ENCODE peak calls at places on chromosomes 12 and 14, in nine cellular contexts. W, O, C, T, F, A, K, S and H are unnamed samples.

GRCh38 chr12:128707488-128707887 is 116.3 kb downstream of the SLC15A4 start:
- DNase-seq in W (no peak), O (no peak), C (no peak), T (no peak), F (no peak), A (no peak), K (no peak), S (no peak), H (no peak)

GRCh38 chr14:34682787-34683321 is 31.5 kb downstream of the CFL2 start:
- DNase-seq in W (no peak), O (no peak), C (no peak), T (no peak), F (no peak), A (no peak), K (no peak), S (no peak), H (no peak)

GRCh38 chr12:53287741-53288216 is 7.6 kb upstream of the PFDN5 start:
- DNase-seq in W (peak), O (peak), C (peak), T (peak), F (peak), A (peak), K (peak), S (peak), H (peak)

GRCh38 chr12:109098142-109098652 is 800 bp downstream of the UNG start:
- DNase-seq in W (peak), O (peak), C (no peak), T (peak), F (no peak), A (peak), K (no peak), S (peak), H (peak)

GRCh38 chr14:101992708-101993107 is 28.3 kb downstream of the DYNC1H1 start:
- DNase-seq in W (no peak), O (no peak), C (no peak), T (no peak), F (no peak), A (no peak), K (no peak), S (no peak), H (no peak)

GRCh38 chr12:104582739-104583138 is 126.0 kb downstream of the CHST11 start:
- DNase-seq in W (no peak), O (no peak), C (no peak), T (no peak), F (no peak), A (no peak), K (no peak), S (no peak), H (no peak)

GRCh38 chr14:86153480-86153879 is 623.5 kb downstream of the FLRT2 start:
- DNase-seq in W (no peak), O (no peak), C (no peak), T (no peak), F (no peak), A (no peak), K (no peak), S (no peak), H (no peak)

GRCh38 chr12:109888179-109889020 is 8.1 kb upstream of the GLTP start:
- DNase-seq in W (no peak), O (no peak), C (no peak), T (no peak), F (peak), A (no peak), K (peak), S (no peak), H (no peak)

GRCh38 chr12:67705394-67706370 is 57.1 kb downstream of the DYRK2 start:
- DNase-seq in W (no peak), O (no peak), C (no peak), T (no peak), F (no peak), A (no peak), K (peak), S (no peak), H (no peak)

GRCh38 chr12:42238240-42239140 is at the start of gene YAF2:
- DNase-seq in W (peak), O (peak), C (peak), T (peak), F (peak), A (peak), K (peak), S (peak), H (peak)

GRCh38 chr12:3353621-3354020 is 137.4 kb upstream of the PRMT8 start:
- DNase-seq in W (no peak), O (no peak), C (no peak), T (no peak), F (no peak), A (peak), K (no peak), S (no peak), H (no peak)

GRCh38 chr12:127245437-127245836 is 1021.5 kb upstream of the TMEM132C start:
- DNase-seq in W (no peak), O (no peak), C (no peak), T (no peak), F (no peak), A (no peak), K (no peak), S (no peak), H (no peak)

GRCh38 chr12:52285172-52285745 is 6.1 kb downstream of the KRT81 start:
- DNase-seq in W (no peak), O (no peak), C (no peak), T (no peak), F (no peak), A (no peak), K (peak), S (no peak), H (no peak)

GRCh38 chr14:31955941-31956579 is 121.0 kb upstream of the ARHGAP5 start:
- DNase-seq in W (no peak), O (no peak), C (no peak), T (no peak), F (no peak), A (no peak), K (peak), S (no peak), H (no peak)

GRCh38 chr12:111686574-111687105 is 787 bp downstream of the ACAD10 start:
- DNase-seq in W (no peak), O (no peak), C (no peak), T (no peak), F (no peak), A (no peak), K (peak), S (no peak), H (no peak)

GRCh38 chr12:83468988-83469908 is 782.5 kb downstream of the TMTC2 start:
- DNase-seq in W (no peak), O (no peak), C (no peak), T (no peak), F (no peak), A (no peak), K (no peak), S (no peak), H (no peak)

GRCh38 chr14:69423279-69423678 is 24.8 kb downstream of the SLC39A9 start:
- DNase-seq in W (no peak), O (no peak), C (no peak), T (no peak), F (no peak), A (no peak), K (no peak), S (no peak), H (no peak)

GRCh38 chr12:104975621-104976343 is 10.3 kb upstream of the NOPCHAP1 start:
- DNase-seq in W (no peak), O (no peak), C (no peak), T (no peak), F (no peak), A (no peak), K (no peak), S (no peak), H (no peak)

GRCh38 chr12:4084631-4085030 is 188.9 kb upstream of the CCND2 start:
- DNase-seq in W (no peak), O (no peak), C (no peak), T (peak), F (no peak), A (no peak), K (no peak), S (peak), H (no peak)

GRCh38 chr14:68874746-68875155 is 81.9 kb upstream of the ZFP36L1 start:
- DNase-seq in W (no peak), O (peak), C (no peak), T (no peak), F (no peak), A (no peak), K (no peak), S (no peak), H (no peak)

GRCh38 chr12:53739285-53740129 is 12.3 kb upstream of the CALCOCO1 start:
- DNase-seq in W (no peak), O (no peak), C (no peak), T (no peak), F (no peak), A (no peak), K (no peak), S (no peak), H (no peak)

GRCh38 chr14:70724061-70724596 is 82.4 kb downstream of the TTC9 start:
- DNase-seq in W (no peak), O (no peak), C (no peak), T (no peak), F (no peak), A (no peak), K (no peak), S (no peak), H (no peak)

GRCh38 chr12:19779393-19780056 is 340.2 kb downstream of the AEBP2 start:
- DNase-seq in W (peak), O (no peak), C (no peak), T (peak), F (no peak), A (no peak), K (no peak), S (no peak), H (peak)

GRCh38 chr12:96195845-96196451 is 1.8 kb downstream of the ELK3 start:
- DNase-seq in W (no peak), O (no peak), C (no peak), T (peak), F (no peak), A (no peak), K (peak), S (no peak), H (no peak)

GRCh38 chr12:40107803-40108620 is 2.1 kb upstream of the SLC2A13 start:
- DNase-seq in W (no peak), O (no peak), C (no peak), T (peak), F (no peak), A (no peak), K (no peak), S (no peak), H (no peak)

GRCh38 chr12:93461503-93461902 is 5.8 kb upstream of the MRPL42 start:
- DNase-seq in W (no peak), O (no peak), C (no peak), T (peak), F (no peak), A (no peak), K (peak), S (no peak), H (no peak)

GRCh38 chr12:93467351-93468007 is at the start of gene MRPL42:
- DNase-seq in W (peak), O (peak), C (peak), T (peak), F (peak), A (peak), K (peak), S (peak), H (peak)

GRCh38 chr12:93468008-93468371 is 676 bp downstream of the MRPL42 start:
- DNase-seq in W (no peak), O (no peak), C (no peak), T (no peak), F (no peak), A (no peak), K (no peak), S (no peak), H (no peak)

GRCh38 chr12:93469386-93469785 is 2.1 kb downstream of the MRPL42 start:
- DNase-seq in W (no peak), O (no peak), C (no peak), T (no peak), F (no peak), A (no peak), K (no peak), S (no peak), H (no peak)

DNA sequence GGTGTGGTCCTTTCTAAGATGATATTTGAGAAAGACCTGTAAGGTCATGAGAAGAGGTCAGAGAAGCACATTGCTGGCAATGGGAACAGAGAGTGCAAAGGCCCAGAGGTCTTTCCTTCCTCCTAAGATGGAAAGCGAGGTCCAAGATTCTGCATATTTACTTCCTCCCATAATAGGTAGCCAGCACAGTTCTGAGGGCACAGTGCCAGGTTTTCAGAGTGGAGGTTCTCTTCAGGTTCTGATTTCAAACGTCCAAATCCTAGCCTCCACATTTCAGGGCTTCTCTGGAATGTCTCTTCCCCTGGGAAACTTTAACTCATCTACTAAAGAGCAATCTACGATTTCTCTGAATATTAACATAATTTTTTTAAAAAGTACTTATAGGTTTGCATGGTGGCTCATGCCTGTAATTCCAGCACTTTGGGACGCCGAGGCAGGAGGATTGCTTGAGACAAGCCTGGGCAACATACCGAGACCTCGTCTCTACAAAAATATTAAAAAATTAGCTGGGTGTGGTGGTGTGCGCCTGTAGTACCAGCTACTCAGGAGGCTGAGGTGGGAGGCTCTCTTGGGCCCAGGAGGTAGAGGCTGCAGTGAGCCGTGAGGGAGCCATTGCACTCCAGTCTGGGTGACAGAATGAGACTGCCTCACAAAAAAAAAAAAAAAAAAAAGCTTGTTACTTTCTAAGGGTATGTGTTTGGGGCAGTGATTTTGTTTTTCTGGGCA is 526 bp upstream of the MRPL42 start:
- DNase-seq in W (no peak), O (no peak), C (no peak), T (peak), F (no peak), A (no peak), K (no peak), S (no peak), H (peak)
- H3K4me3 ChIP-seq in W (no peak), O (no peak), C (peak), T (no peak), F (peak), A (peak), K (no peak), S (peak), H (peak)

GRCh38 chr14:75995372-75996041 is 9.9 kb downstream of the IFT43 start:
- DNase-seq in W (peak), O (no peak), C (peak), T (peak), F (no peak), A (no peak), K (no peak), S (peak), H (no peak)
- H3K4me3 ChIP-seq in W (no peak), O (no peak), C (peak), T (no peak), F (no peak), A (no peak), K (no peak), S (peak), H (no peak)

DNA sequence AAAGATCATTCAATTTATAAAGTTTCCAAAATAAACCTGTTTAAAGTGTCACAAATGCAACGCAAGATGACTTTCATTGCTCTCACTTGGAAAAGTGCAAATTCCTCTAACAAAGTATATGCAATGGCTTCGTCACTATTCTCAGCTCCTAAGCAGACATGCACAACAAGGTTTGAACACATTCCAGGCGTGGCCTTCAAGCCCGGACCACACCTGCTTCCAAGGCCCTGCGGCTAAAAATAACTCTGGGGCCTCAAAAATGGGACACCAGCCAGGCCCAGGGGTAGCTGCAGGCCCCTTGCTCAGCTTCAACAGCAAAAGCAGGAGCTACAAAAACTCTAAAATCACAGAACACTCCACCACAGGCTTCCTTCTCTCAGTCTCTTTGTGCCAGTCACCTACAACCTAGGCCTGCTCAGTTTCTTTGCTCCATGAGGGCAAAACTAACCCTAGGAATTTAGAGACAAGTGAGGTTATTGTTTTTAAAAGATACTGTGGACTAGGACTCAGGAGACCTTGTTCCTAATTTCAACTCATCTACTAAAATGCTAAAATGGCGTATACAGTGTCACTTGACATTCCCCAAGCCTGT is 29.3 kb downstream of the DUSP16 start:
- DNase-seq in W (no peak), O (peak), C (no peak), T (no peak), F (no peak), A (peak), K (peak), S (no peak), H (peak)
- H3K4me3 ChIP-seq in W (no peak), O (no peak), C (no peak), T (no peak), F (no peak), A (no peak), K (no peak), S (no peak), H (no peak)

DNA sequence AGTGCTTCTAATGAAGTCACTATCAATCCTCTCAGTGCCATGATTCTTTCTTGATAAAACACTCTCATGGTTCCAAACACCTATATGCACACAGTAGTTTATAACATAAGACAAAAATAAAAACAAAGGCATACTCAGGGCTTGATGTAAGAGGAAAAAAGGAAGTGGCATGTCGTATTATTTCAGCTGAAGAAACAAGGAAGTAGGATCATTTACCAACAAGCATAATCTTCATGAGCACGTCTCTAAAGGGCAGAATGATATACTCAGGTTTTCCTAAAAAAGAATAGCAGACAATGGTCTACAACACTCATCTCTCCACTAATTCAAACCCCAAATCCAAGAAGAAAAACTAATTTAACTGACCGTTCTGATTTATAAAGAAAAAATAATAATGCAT is 33.9 kb downstream of the NUMB start:
- DNase-seq in W (no peak), O (no peak), C (no peak), T (no peak), F (no peak), A (no peak), K (peak), S (no peak), H (no peak)
- H3K4me3 ChIP-seq in W (no peak), O (no peak), C (no peak), T (no peak), F (no peak), A (no peak), K (no peak), S (no peak), H (no peak)

DNA sequence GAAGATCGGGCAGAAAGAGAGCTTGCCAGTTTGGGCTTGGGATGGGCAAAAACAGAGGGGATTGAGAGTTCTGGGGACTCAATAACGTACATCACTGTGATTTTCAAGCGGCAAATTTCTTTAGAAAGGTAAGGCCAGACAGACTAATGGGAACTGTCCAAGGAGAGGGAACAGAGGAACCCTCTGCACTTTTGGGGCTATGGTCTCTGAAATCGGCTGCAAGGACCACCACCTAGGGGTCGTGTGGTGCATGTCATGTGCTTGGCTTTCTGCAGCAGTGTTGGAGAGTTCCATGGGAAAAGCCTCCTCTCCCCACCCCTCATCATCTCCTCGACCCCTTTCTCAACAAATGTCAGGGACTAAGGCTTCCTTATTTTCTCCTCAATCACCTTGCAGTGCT is 79.6 kb downstream of the PPM1A start:
- DNase-seq in W (no peak), O (no peak), C (no peak), T (no peak), F (no peak), A (no peak), K (no peak), S (no peak), H (no peak)
- H3K4me3 ChIP-seq in W (no peak), O (no peak), C (no peak), T (no peak), F (no peak), A (no peak), K (no peak), S (no peak), H (peak)

GRCh38 chr14:76055330-76055729 is 69.8 kb downstream of the IFT43 start:
- DNase-seq in W (no peak), O (no peak), C (no peak), T (no peak), F (no peak), A (no peak), K (no peak), S (no peak), H (no peak)

GRCh38 chr14:76056128-76056527 is 70.6 kb downstream of the IFT43 start:
- DNase-seq in W (no peak), O (no peak), C (no peak), T (no peak), F (no peak), A (no peak), K (peak), S (no peak), H (no peak)

GRCh38 chr14:76053576-76054369 is 68.2 kb downstream of the IFT43 start:
- DNase-seq in W (no peak), O (no peak), C (no peak), T (no peak), F (no peak), A (no peak), K (no peak), S (no peak), H (no peak)

GRCh38 chr14:76057914-76058313 is 72.4 kb downstream of the IFT43 start:
- DNase-seq in W (no peak), O (no peak), C (no peak), T (no peak), F (no peak), A (no peak), K (no peak), S (no peak), H (no peak)
- H3K4me3 ChIP-seq in W (no peak), O (no peak), C (no peak), T (no peak), F (no peak), A (no peak), K (no peak), S (no peak), H (no peak)

GRCh38 chr14:96839251-96839650 is 42.1 kb downstream of the VRK1 start:
- DNase-seq in W (no peak), O (no peak), C (no peak), T (no peak), F (no peak), A (no peak), K (no peak), S (no peak), H (no peak)

GRCh38 chr14:96843137-96843536 is 46.0 kb downstream of the VRK1 start:
- DNase-seq in W (no peak), O (no peak), C (no peak), T (no peak), F (no peak), A (no peak), K (no peak), S (no peak), H (no peak)

GRCh38 chr14:96847451-96847850 is 50.3 kb downstream of the VRK1 start:
- DNase-seq in W (no peak), O (no peak), C (no peak), T (no peak), F (no peak), A (no peak), K (no peak), S (no peak), H (no peak)

GRCh38 chr14:96844857-96845570 is 47.8 kb downstream of the VRK1 start:
- DNase-seq in W (no peak), O (no peak), C (no peak), T (no peak), F (no peak), A (no peak), K (no peak), S (no peak), H (no peak)
- H3K4me3 ChIP-seq in W (no peak), O (no peak), C (no peak), T (no peak), F (no peak), A (no peak), K (no peak), S (no peak), H (no peak)